ENCODE peak calls at places on chromosomes 13 and 19, in eight cellular contexts. One of them, this sample, is unnamed.
A peak's percentile ranks its signal among the peaks of the same experiment; 100 is the strongest.

GRCh38 chr13:99356216-99357089 is 49.3 kb upstream of the GPR183 start:
- DNase-seq in endothelial cell: no peak
- DNase-seq in Calu3: no peak
- DNase-seq in erythroblast: peak; percentile 74
- DNase-seq in GM19239: no peak
- DNase-seq in activated CD8-positive, alpha-beta T cell treated with anti-CD3 and anti-CD28 coated beads for 36 hours: peak; percentile 71
- DNase-seq in OCI-M1: peak; percentile 94
- DNase-seq in dorsolateral prefrontal cortex: no peak
- DNase-seq in this sample: no peak

GRCh38 chr19:33168528-33168927 is 25.6 kb upstream of the LRP3 start:
- DNase-seq in dorsolateral prefrontal cortex: no peak
- DNase-seq in endothelial cell: no peak
- DNase-seq in GM19239: no peak
- DNase-seq in OCI-M1: no peak
- DNase-seq in Calu3: no peak
- DNase-seq in erythroblast: no peak
- DNase-seq in activated CD8-positive, alpha-beta T cell treated with anti-CD3 and anti-CD28 coated beads for 36 hours: no peak
- DNase-seq in this sample: no peak

GRCh38 chr19:35995655-35995993 is 636 bp downstream of the SDHAF1 start:
- DNase-seq in erythroblast: peak; percentile 71
- DNase-seq in Calu3: peak; percentile 61
- DNase-seq in endothelial cell: peak; percentile 46
- DNase-seq in dorsolateral prefrontal cortex: no peak
- DNase-seq in OCI-M1: peak; percentile 69
- DNase-seq in activated CD8-positive, alpha-beta T cell treated with anti-CD3 and anti-CD28 coated beads for 36 hours: peak; percentile 72
- DNase-seq in GM19239: peak; percentile 61
- DNase-seq in this sample: no peak

GRCh38 chr19:40982594-40983101 is 8.4 kb upstream of the CYP2B6 start:
- DNase-seq in OCI-M1: no peak
- DNase-seq in dorsolateral prefrontal cortex: no peak
- DNase-seq in endothelial cell: no peak
- DNase-seq in erythroblast: no peak
- DNase-seq in GM19239: no peak
- DNase-seq in Calu3: no peak
- DNase-seq in activated CD8-positive, alpha-beta T cell treated with anti-CD3 and anti-CD28 coated beads for 36 hours: no peak
- DNase-seq in this sample: no peak

GRCh38 chr13:45781553-45782326 is 69.8 kb downstream of the SIAH3 start:
- DNase-seq in Calu3: peak; percentile 5
- DNase-seq in OCI-M1: peak; percentile 1
- DNase-seq in activated CD8-positive, alpha-beta T cell treated with anti-CD3 and anti-CD28 coated beads for 36 hours: peak; percentile 6
- DNase-seq in dorsolateral prefrontal cortex: no peak
- DNase-seq in endothelial cell: no peak
- DNase-seq in erythroblast: no peak
- DNase-seq in GM19239: no peak
- DNase-seq in this sample: no peak

GRCh38 chr13:72666391-72666790 is 61.0 kb downstream of the MZT1 start:
- DNase-seq in erythroblast: no peak
- DNase-seq in dorsolateral prefrontal cortex: no peak
- DNase-seq in Calu3: no peak
- DNase-seq in GM19239: no peak
- DNase-seq in activated CD8-positive, alpha-beta T cell treated with anti-CD3 and anti-CD28 coated beads for 36 hours: no peak
- DNase-seq in endothelial cell: no peak
- DNase-seq in OCI-M1: no peak
- DNase-seq in this sample: no peak

GRCh38 chr13:89153941-89154340 is 1482.8 kb downstream of the SLITRK5 start:
- DNase-seq in dorsolateral prefrontal cortex: no peak
- DNase-seq in Calu3: no peak
- DNase-seq in GM19239: no peak
- DNase-seq in OCI-M1: no peak
- DNase-seq in endothelial cell: no peak
- DNase-seq in activated CD8-positive, alpha-beta T cell treated with anti-CD3 and anti-CD28 coated beads for 36 hours: no peak
- DNase-seq in erythroblast: no peak
- DNase-seq in this sample: no peak

GRCh38 chr13:20814224-20814910 is 40.6 kb upstream of the EEF1AKMT1 start:
- DNase-seq in GM19239: no peak
- DNase-seq in erythroblast: no peak
- DNase-seq in OCI-M1: no peak
- DNase-seq in activated CD8-positive, alpha-beta T cell treated with anti-CD3 and anti-CD28 coated beads for 36 hours: no peak
- DNase-seq in Calu3: peak; percentile 1
- DNase-seq in endothelial cell: no peak
- DNase-seq in dorsolateral prefrontal cortex: no peak
- DNase-seq in this sample: peak; percentile 30

GRCh38 chr13:19957320-19958118 is 1.0 kb upstream of the ZMYM2 start:
- DNase-seq in dorsolateral prefrontal cortex: peak; percentile 79
- DNase-seq in endothelial cell: peak; percentile 75
- DNase-seq in OCI-M1: peak; percentile 87
- DNase-seq in erythroblast: peak; percentile 89
- DNase-seq in Calu3: peak; percentile 59
- DNase-seq in GM19239: peak; percentile 38
- DNase-seq in activated CD8-positive, alpha-beta T cell treated with anti-CD3 and anti-CD28 coated beads for 36 hours: peak; percentile 95
- DNase-seq in this sample: peak; percentile 78

GRCh38 chr13:33351324-33351723 is 65.8 kb upstream of the STARD13 start:
- DNase-seq in endothelial cell: no peak
- DNase-seq in activated CD8-positive, alpha-beta T cell treated with anti-CD3 and anti-CD28 coated beads for 36 hours: no peak
- DNase-seq in Calu3: peak; percentile 3
- DNase-seq in OCI-M1: peak; percentile 71
- DNase-seq in dorsolateral prefrontal cortex: no peak
- DNase-seq in erythroblast: peak; percentile 6
- DNase-seq in GM19239: no peak
- DNase-seq in this sample: no peak

GRCh38 chr19:13195678-13196077 is 45.5 kb downstream of the IER2 start:
- DNase-seq in Calu3: peak; percentile 64
- DNase-seq in dorsolateral prefrontal cortex: no peak
- DNase-seq in OCI-M1: peak; percentile 15
- DNase-seq in endothelial cell: peak; percentile 72
- DNase-seq in GM19239: peak; percentile 73
- DNase-seq in erythroblast: no peak
- DNase-seq in activated CD8-positive, alpha-beta T cell treated with anti-CD3 and anti-CD28 coated beads for 36 hours: peak; percentile 69
- DNase-seq in this sample: no peak

GRCh38 chr19:8421484-8422461 is 8.7 kb downstream of the MARCHF2 start:
- DNase-seq in GM19239: no peak
- DNase-seq in endothelial cell: no peak
- DNase-seq in Calu3: no peak
- DNase-seq in dorsolateral prefrontal cortex: no peak
- DNase-seq in OCI-M1: no peak
- DNase-seq in erythroblast: no peak
- DNase-seq in activated CD8-positive, alpha-beta T cell treated with anti-CD3 and anti-CD28 coated beads for 36 hours: no peak
- DNase-seq in this sample: no peak

GRCh38 chr13:71814806-71815205 is 52.2 kb downstream of the DACH1 start:
- DNase-seq in GM19239: no peak
- DNase-seq in OCI-M1: no peak
- DNase-seq in Calu3: no peak
- DNase-seq in activated CD8-positive, alpha-beta T cell treated with anti-CD3 and anti-CD28 coated beads for 36 hours: no peak
- DNase-seq in dorsolateral prefrontal cortex: no peak
- DNase-seq in erythroblast: no peak
- DNase-seq in endothelial cell: no peak
- DNase-seq in this sample: no peak

GRCh38 chr19:51096473-51097165 is 11.6 kb downstream of the CTU1 start:
- DNase-seq in endothelial cell: no peak
- DNase-seq in dorsolateral prefrontal cortex: no peak
- DNase-seq in OCI-M1: peak; percentile 28
- DNase-seq in activated CD8-positive, alpha-beta T cell treated with anti-CD3 and anti-CD28 coated beads for 36 hours: peak; percentile 19
- DNase-seq in erythroblast: no peak
- DNase-seq in GM19239: no peak
- DNase-seq in Calu3: peak; percentile 39
- DNase-seq in this sample: no peak

GRCh38 chr13:39879286-39880035 is 224.0 kb downstream of the COG6 start:
- DNase-seq in activated CD8-positive, alpha-beta T cell treated with anti-CD3 and anti-CD28 coated beads for 36 hours: no peak
- DNase-seq in OCI-M1: no peak
- DNase-seq in erythroblast: no peak
- DNase-seq in endothelial cell: no peak
- DNase-seq in dorsolateral prefrontal cortex: no peak
- DNase-seq in GM19239: no peak
- DNase-seq in Calu3: no peak
- DNase-seq in this sample: no peak

GRCh38 chr13:51019026-51019425 is 92.0 kb downstream of the C13orf42 start:
- DNase-seq in dorsolateral prefrontal cortex: no peak
- DNase-seq in Calu3: no peak
- DNase-seq in OCI-M1: no peak
- DNase-seq in endothelial cell: no peak
- DNase-seq in erythroblast: no peak
- DNase-seq in GM19239: no peak
- DNase-seq in activated CD8-positive, alpha-beta T cell treated with anti-CD3 and anti-CD28 coated beads for 36 hours: no peak
- DNase-seq in this sample: no peak

GRCh38 chr13:102089177-102089576 is 312.7 kb downstream of the FGF14 start:
- DNase-seq in GM19239: no peak
- DNase-seq in Calu3: no peak
- DNase-seq in endothelial cell: no peak
- DNase-seq in activated CD8-positive, alpha-beta T cell treated with anti-CD3 and anti-CD28 coated beads for 36 hours: no peak
- DNase-seq in erythroblast: no peak
- DNase-seq in OCI-M1: peak; percentile 16
- DNase-seq in dorsolateral prefrontal cortex: no peak
- DNase-seq in this sample: no peak

GRCh38 chr13:94712812-94713555 is 639 bp upstream of the SOX21 start:
- DNase-seq in GM19239: no peak
- DNase-seq in OCI-M1: peak; percentile 58
- DNase-seq in erythroblast: peak; percentile 67
- DNase-seq in activated CD8-positive, alpha-beta T cell treated with anti-CD3 and anti-CD28 coated beads for 36 hours: no peak
- DNase-seq in Calu3: peak; percentile 15
- DNase-seq in dorsolateral prefrontal cortex: no peak
- DNase-seq in endothelial cell: peak; percentile 64
- DNase-seq in this sample: peak; percentile 56

GRCh38 chr13:27533155-27533643 is 82.8 kb upstream of the MTIF3 start:
- DNase-seq in endothelial cell: peak; percentile 96
- DNase-seq in activated CD8-positive, alpha-beta T cell treated with anti-CD3 and anti-CD28 coated beads for 36 hours: peak; percentile 66
- DNase-seq in Calu3: peak; percentile 86
- DNase-seq in GM19239: peak; percentile 24
- DNase-seq in dorsolateral prefrontal cortex: peak; percentile 73
- DNase-seq in erythroblast: peak; percentile 83
- DNase-seq in OCI-M1: peak; percentile 80
- DNase-seq in this sample: peak; percentile 78

GRCh38 chr13:102724923-102725322 is 30.1 kb upstream of the METTL21C start:
- DNase-seq in GM19239: no peak
- DNase-seq in dorsolateral prefrontal cortex: no peak
- DNase-seq in erythroblast: peak; percentile 27
- DNase-seq in OCI-M1: peak; percentile 64
- DNase-seq in activated CD8-positive, alpha-beta T cell treated with anti-CD3 and anti-CD28 coated beads for 36 hours: no peak
- DNase-seq in Calu3: peak; percentile 2
- DNase-seq in endothelial cell: no peak
- DNase-seq in this sample: no peak

GRCh38 chr19:1591421-1592022 is 1.1 kb downstream of the MBD3 start:
- DNase-seq in erythroblast: no peak
- DNase-seq in GM19239: no peak
- DNase-seq in endothelial cell: no peak
- DNase-seq in OCI-M1: no peak
- DNase-seq in Calu3: peak; percentile 4
- DNase-seq in dorsolateral prefrontal cortex: no peak
- DNase-seq in activated CD8-positive, alpha-beta T cell treated with anti-CD3 and anti-CD28 coated beads for 36 hours: no peak
- DNase-seq in this sample: no peak

GRCh38 chr13:50419466-50419865 is 404.2 kb downstream of the KCNRG start:
- DNase-seq in activated CD8-positive, alpha-beta T cell treated with anti-CD3 and anti-CD28 coated beads for 36 hours: no peak
- DNase-seq in GM19239: no peak
- DNase-seq in erythroblast: no peak
- DNase-seq in endothelial cell: no peak
- DNase-seq in Calu3: no peak
- DNase-seq in dorsolateral prefrontal cortex: no peak
- DNase-seq in OCI-M1: no peak
- DNase-seq in this sample: no peak

GRCh38 chr19:15136234-15136954 is 29.2 kb downstream of the SYDE1 start:
- DNase-seq in GM19239: no peak
- DNase-seq in Calu3: no peak
- DNase-seq in endothelial cell: no peak
- DNase-seq in activated CD8-positive, alpha-beta T cell treated with anti-CD3 and anti-CD28 coated beads for 36 hours: no peak
- DNase-seq in OCI-M1: peak; percentile 92
- DNase-seq in erythroblast: no peak
- DNase-seq in dorsolateral prefrontal cortex: no peak
- DNase-seq in this sample: peak; percentile 52

GRCh38 chr13:44031555-44031954 is 151.9 kb downstream of the LACC1 start:
- DNase-seq in OCI-M1: no peak
- DNase-seq in erythroblast: no peak
- DNase-seq in GM19239: no peak
- DNase-seq in Calu3: no peak
- DNase-seq in endothelial cell: no peak
- DNase-seq in dorsolateral prefrontal cortex: no peak
- DNase-seq in activated CD8-positive, alpha-beta T cell treated with anti-CD3 and anti-CD28 coated beads for 36 hours: no peak
- DNase-seq in this sample: no peak

GRCh38 chr13:111953546-111954178 is 113.3 kb upstream of the SOX1 start:
- DNase-seq in GM19239: no peak
- DNase-seq in Calu3: no peak
- DNase-seq in activated CD8-positive, alpha-beta T cell treated with anti-CD3 and anti-CD28 coated beads for 36 hours: no peak
- DNase-seq in erythroblast: no peak
- DNase-seq in OCI-M1: no peak
- DNase-seq in dorsolateral prefrontal cortex: peak; percentile 10
- DNase-seq in endothelial cell: no peak
- DNase-seq in this sample: no peak

GRCh38 chr13:28099396-28100148 is 804 bp downstream of the FLT3 start:
- DNase-seq in Calu3: no peak
- DNase-seq in endothelial cell: no peak
- DNase-seq in OCI-M1: no peak
- DNase-seq in erythroblast: no peak
- DNase-seq in GM19239: no peak
- DNase-seq in activated CD8-positive, alpha-beta T cell treated with anti-CD3 and anti-CD28 coated beads for 36 hours: no peak
- DNase-seq in dorsolateral prefrontal cortex: no peak
- DNase-seq in this sample: no peak

GRCh38 chr19:4504874-4505569 is 13.3 kb downstream of the PLIN4 start:
- DNase-seq in activated CD8-positive, alpha-beta T cell treated with anti-CD3 and anti-CD28 coated beads for 36 hours: no peak
- DNase-seq in endothelial cell: no peak
- DNase-seq in GM19239: no peak
- DNase-seq in OCI-M1: no peak
- DNase-seq in dorsolateral prefrontal cortex: no peak
- DNase-seq in erythroblast: no peak
- DNase-seq in Calu3: no peak
- DNase-seq in this sample: no peak